ENCODE peak calls at places on chromosomes 7 and 10, in ten cellular contexts. M, W, I, R, V, Q, E, L, X and N are unnamed samples.

GRCh38 chr10:28677889-28678686 is 767 bp downstream of the BAMBI start:
- DNase-seq in M (no peak), W (no peak), I (peak), R (peak), V (no peak), Q (peak), E (no peak), L (peak), X (peak), N (peak)

GRCh38 chr7:112986256-112987031 is 100.2 kb downstream of the GPR85 start:
- DNase-seq in M (no peak), W (no peak), I (no peak), R (no peak), V (no peak), Q (no peak), E (peak), L (peak), X (no peak), N (peak)

GRCh38 chr10:61869772-61870520 is 31.6 kb upstream of the ARID5B start:
- DNase-seq in M (no peak), W (no peak), I (no peak), R (no peak), V (no peak), Q (no peak), E (peak), L (peak), X (no peak), N (peak)

GRCh38 chr10:22853906-22854447 is 73.9 kb upstream of the ARMC3 start:
- DNase-seq in M (no peak), W (no peak), I (no peak), R (no peak), V (no peak), Q (no peak), E (peak), L (no peak), X (no peak), N (peak)

GRCh38 chr10:118914626-118915025 is 114.9 kb upstream of the NANOS1 start:
- DNase-seq in M (no peak), W (no peak), I (no peak), R (no peak), V (no peak), Q (no peak), E (no peak), L (no peak), X (no peak), N (no peak)

GRCh38 chr7:36210542-36210941 is 57.5 kb downstream of the EEPD1 start:
- DNase-seq in M (no peak), W (no peak), I (no peak), R (no peak), V (no peak), Q (no peak), E (peak), L (no peak), X (no peak), N (no peak)

GRCh38 chr10:42981358-42982236 is 95.3 kb upstream of the RET start:
- DNase-seq in M (no peak), W (no peak), I (peak), R (peak), V (no peak), Q (no peak), E (no peak), L (no peak), X (peak), N (no peak)

GRCh38 chr7:149381245-149381644 is 79.6 kb downstream of the ZNF777 start:
- DNase-seq in M (no peak), W (no peak), I (no peak), R (no peak), V (no peak), Q (peak), E (no peak), L (no peak), X (no peak), N (no peak)

GRCh38 chr7:24922099-24922773 is 57.7 kb downstream of the OSBPL3 start:
- DNase-seq in M (no peak), W (no peak), I (no peak), R (no peak), V (no peak), Q (no peak), E (no peak), L (no peak), X (no peak), N (peak)

GRCh38 chr7:145893925-145894535 is 222.6 kb upstream of the CNTNAP2 start:
- DNase-seq in M (no peak), W (no peak), I (no peak), R (no peak), V (no peak), Q (no peak), E (no peak), L (no peak), X (no peak), N (no peak)

GRCh38 chr7:147894271-147894670 is 696.3 kb upstream of the C7orf33 start:
- DNase-seq in M (no peak), W (no peak), I (no peak), R (no peak), V (no peak), Q (no peak), E (no peak), L (no peak), X (no peak), N (peak)

GRCh38 chr7:19069842-19070241 is 47.6 kb downstream of the TWIST1 start:
- DNase-seq in M (peak), W (no peak), I (no peak), R (no peak), V (no peak), Q (no peak), E (peak), L (peak), X (no peak), N (no peak)

GRCh38 chr7:144391823-144392255 is 11.7 kb downstream of the NOBOX start:
- DNase-seq in M (peak), W (no peak), I (peak), R (no peak), V (peak), Q (peak), E (peak), L (peak), X (no peak), N (peak)

GRCh38 chr7:155470186-155470487 is 12.2 kb downstream of the EN2 start:
- DNase-seq in M (no peak), W (no peak), I (no peak), R (no peak), V (no peak), Q (no peak), E (no peak), L (no peak), X (no peak), N (no peak)

GRCh38 chr7:100964630-100965029 is 4.7 kb upstream of the MUC12 start:
- DNase-seq in M (no peak), W (no peak), I (no peak), R (no peak), V (no peak), Q (no peak), E (no peak), L (no peak), X (no peak), N (no peak)

GRCh38 chr10:90964781-90965462 is 44.0 kb upstream of the ANKRD1 start:
- DNase-seq in M (no peak), W (no peak), I (no peak), R (no peak), V (no peak), Q (no peak), E (no peak), L (no peak), X (no peak), N (peak)

GRCh38 chr7:17849504-17849903 is 90.8 kb downstream of the SNX13 start:
- DNase-seq in M (no peak), W (no peak), I (no peak), R (no peak), V (no peak), Q (no peak), E (peak), L (no peak), X (no peak), N (peak)

GRCh38 chr7:2503056-2503941 is 16.3 kb upstream of the LFNG start:
- DNase-seq in M (no peak), W (no peak), I (no peak), R (no peak), V (no peak), Q (no peak), E (no peak), L (no peak), X (no peak), N (peak)

GRCh38 chr10:62582804-62583208 is 208.6 kb downstream of the ZNF365 start:
- DNase-seq in M (no peak), W (no peak), I (peak), R (peak), V (no peak), Q (no peak), E (peak), L (peak), X (no peak), N (peak)

GRCh38 chr7:5517057-5517456 is 93.4 kb upstream of the TNRC18 start:
- DNase-seq in M (no peak), W (no peak), I (no peak), R (no peak), V (no peak), Q (no peak), E (no peak), L (no peak), X (no peak), N (no peak)

GRCh38 chr10:34102237-34102673 is 712.8 kb downstream of the PARD3 start:
- DNase-seq in M (no peak), W (peak), I (peak), R (peak), V (no peak), Q (no peak), E (peak), L (peak), X (no peak), N (peak)

GRCh38 chr10:77661674-77662073 is 24.1 kb upstream of the KCNMA1 start:
- DNase-seq in M (no peak), W (no peak), I (no peak), R (no peak), V (no peak), Q (no peak), E (no peak), L (no peak), X (no peak), N (no peak)

GRCh38 chr7:20280475-20281351 is 50.0 kb upstream of the ITGB8 start:
- DNase-seq in M (no peak), W (no peak), I (no peak), R (no peak), V (no peak), Q (no peak), E (peak), L (peak), X (no peak), N (peak)

GRCh38 chr7:105648561-105649401 is 67.5 kb upstream of the EFCAB10 start:
- DNase-seq in M (peak), W (no peak), I (no peak), R (no peak), V (no peak), Q (no peak), E (no peak), L (peak), X (peak), N (peak)

GRCh38 chr7:140726304-140726703 is 29.8 kb downstream of the NDUFB2 start:
- DNase-seq in M (peak), W (no peak), I (no peak), R (no peak), V (no peak), Q (peak), E (peak), L (peak), X (no peak), N (peak)

GRCh38 chr7:139457153-139457946 is 26.1 kb downstream of the KLRG2 start:
- DNase-seq in M (peak), W (no peak), I (no peak), R (no peak), V (no peak), Q (no peak), E (peak), L (peak), X (no peak), N (peak)

GRCh38 chr7:82445226-82445625 is 1.6 kb upstream of the CACNA2D1 start:
- DNase-seq in M (no peak), W (no peak), I (no peak), R (no peak), V (no peak), Q (no peak), E (no peak), L (no peak), X (no peak), N (no peak)

GRCh38 chr7:82442492-82443043 is 1.0 kb downstream of the CACNA2D1 start:
- DNase-seq in M (peak), W (no peak), I (no peak), R (no peak), V (peak), Q (no peak), E (peak), L (peak), X (no peak), N (peak)

GRCh38 chr7:82443801-82444219 is 233 bp upstream of the CACNA2D1 start:
- DNase-seq in M (peak), W (peak), I (peak), R (peak), V (no peak), Q (no peak), E (peak), L (peak), X (peak), N (peak)

GRCh38 chr7:82443044-82443800 is at the start of gene CACNA2D1:
- DNase-seq in M (no peak), W (no peak), I (peak), R (peak), V (peak), Q (no peak), E (no peak), L (no peak), X (no peak), N (no peak)

GRCh38 chr7:82444220-82445049 is 858 bp upstream of the CACNA2D1 start:
- DNase-seq in M (peak), W (no peak), I (no peak), R (no peak), V (peak), Q (no peak), E (no peak), L (peak), X (no peak), N (no peak)
- TF ChIP-seq CTCF in M (peak), W (no peak), I (no peak), R (peak), V (peak), Q (no peak), E (no peak), L (no peak), X (no peak), N (no peak)

DNA sequence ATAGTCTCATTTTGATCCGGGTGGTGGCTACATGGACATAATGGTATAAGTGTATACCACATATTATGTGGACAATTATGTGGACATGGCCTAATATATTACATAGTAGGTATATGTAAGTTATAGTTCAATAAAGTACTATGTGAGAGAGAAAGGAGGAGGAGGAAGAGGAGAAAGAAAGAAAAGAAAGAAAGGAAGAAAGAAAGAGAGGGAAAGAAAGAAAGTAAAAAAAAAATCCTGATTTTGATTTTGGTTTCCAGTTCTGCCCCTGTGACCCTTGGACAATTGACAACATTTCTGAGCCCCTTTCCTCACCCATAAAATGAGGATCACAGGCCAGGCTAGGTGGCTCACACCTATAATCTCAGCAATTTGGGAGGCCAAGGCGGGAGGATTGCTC is 42.2 kb upstream of the VCL start:
- DNase-seq in M (no peak), W (no peak), I (no peak), R (no peak), V (no peak), Q (no peak), E (no peak), L (no peak), X (no peak), N (no peak)
- TF ChIP-seq CTCF in M (no peak), W (no peak), I (no peak), R (no peak), V (no peak), Q (no peak), E (no peak), L (no peak), X (no peak), N (no peak)

DNA sequence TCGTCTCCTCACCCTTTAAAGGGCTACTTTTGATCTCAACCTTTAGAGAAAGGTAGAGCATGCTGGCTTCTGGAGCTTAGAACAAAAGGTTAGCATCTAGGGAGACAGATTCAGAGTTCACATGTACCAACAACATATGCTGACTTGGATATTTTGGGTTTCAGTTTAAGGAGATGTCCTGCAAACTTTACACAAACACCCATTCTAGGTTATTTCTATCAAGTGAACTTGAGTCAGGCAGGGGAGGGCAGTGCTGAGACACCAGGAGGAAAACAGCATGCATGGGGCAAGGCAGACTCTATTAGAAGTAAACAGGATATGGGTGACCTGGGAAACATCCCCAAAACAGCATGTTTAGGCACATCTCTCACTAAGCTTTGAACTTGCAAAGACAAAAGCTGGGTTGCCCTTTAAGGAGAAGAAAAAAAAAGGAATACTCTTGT is 43.8 kb downstream of the ARL4A start:
- DNase-seq in M (peak), W (no peak), I (no peak), R (no peak), V (no peak), Q (no peak), E (peak), L (peak), X (no peak), N (peak)
- TF ChIP-seq CTCF in M (no peak), W (no peak), I (no peak), R (peak), V (peak), Q (no peak), E (peak), L (peak), X (peak), N (peak)

DNA sequence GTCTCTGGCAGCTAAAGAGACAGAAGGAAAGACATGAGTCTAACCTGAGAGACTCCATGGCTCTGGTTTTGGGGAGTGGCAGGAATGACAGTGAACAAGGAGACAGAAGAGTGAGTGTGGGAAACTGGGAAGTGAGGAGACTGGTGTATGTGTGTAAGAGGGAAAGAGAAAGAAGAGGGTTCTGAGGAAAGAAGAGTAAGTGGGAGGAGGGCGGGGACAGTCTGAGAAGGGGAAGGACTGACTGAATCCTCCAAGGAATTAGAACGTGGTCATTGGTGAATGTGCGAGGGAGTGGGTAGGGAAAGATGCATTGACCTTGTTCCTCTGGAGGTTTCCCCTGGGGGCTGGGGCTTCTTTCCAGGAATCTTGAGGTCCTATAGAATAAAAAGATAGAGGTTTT is 26.6 kb downstream of the WNT8B start:
- DNase-seq in M (no peak), W (no peak), I (no peak), R (no peak), V (no peak), Q (no peak), E (no peak), L (no peak), X (no peak), N (no peak)
- TF ChIP-seq CTCF in M (no peak), W (no peak), I (no peak), R (no peak), V (no peak), Q (no peak), E (no peak), L (no peak), X (no peak), N (no peak)

DNA sequence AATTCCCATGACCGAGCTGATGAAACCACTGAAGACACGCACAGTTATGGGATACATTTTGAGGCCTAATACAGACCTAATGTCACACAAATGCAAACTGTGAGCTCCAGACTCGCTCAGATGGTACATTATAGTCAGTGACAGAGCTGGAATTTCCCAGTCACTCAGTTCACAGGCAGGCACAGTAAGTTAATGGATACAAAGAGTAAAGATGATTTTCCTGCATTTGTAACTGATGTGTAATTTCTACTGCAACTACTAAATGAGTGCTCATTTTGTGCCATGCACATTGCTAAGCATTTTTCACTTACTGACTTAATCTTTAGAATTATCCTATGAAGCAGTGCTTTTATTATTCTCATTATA is 56.5 kb downstream of the ENO4 start:
- DNase-seq in M (no peak), W (no peak), I (no peak), R (no peak), V (no peak), Q (no peak), E (no peak), L (no peak), X (no peak), N (no peak)
- TF ChIP-seq CTCF in M (no peak), W (no peak), I (no peak), R (no peak), V (no peak), Q (no peak), E (no peak), L (no peak), X (no peak), N (no peak)

DNA sequence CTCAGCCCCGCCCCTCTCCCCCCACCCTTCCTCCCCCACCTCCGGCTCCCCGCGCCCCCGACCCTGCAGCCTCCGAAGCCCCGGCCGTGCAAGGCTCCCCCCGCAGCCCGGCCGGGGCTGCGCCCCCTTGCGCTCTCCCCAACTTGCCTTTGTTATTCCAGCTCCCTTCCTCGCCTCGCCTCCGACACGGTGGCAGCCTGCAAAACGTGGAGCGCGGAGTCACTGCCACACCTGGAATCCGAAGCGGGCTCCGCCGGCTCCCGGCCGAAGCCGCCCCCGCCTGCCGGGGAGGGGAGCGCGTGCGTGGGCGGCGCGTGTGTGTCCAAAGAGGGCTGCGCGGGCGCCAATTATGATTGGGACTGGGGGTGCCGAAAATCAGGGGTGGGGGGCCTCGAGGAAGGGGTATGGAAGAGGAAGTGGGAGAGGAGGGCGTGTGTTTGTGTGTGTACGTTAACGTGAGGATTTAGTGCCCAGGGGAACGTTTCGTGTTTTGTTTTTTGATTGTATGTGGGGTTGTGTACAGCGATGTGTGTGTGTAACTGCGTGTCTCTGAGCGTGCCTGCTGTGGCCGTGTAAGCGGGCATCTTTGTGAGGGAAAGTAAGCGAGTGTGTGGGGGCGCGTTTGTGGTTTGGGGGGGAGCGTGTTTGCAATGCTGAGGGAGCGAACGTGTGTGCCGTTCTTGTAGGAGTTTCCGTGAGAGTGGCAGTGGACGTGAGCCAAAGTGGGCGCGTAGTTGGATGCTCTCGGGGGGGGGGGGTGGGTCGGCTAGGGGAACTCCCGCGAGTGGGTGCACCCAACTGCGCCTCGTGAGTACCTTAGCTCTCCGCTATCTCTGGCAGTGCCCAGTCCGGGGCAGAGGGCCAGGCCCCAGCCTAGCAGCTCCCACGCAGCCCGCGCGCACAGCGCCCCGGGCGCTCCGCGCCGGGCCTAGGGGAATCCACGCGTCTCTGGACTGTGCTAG is 1.2 kb upstream of the ZMIZ1 start:
- DNase-seq in M (peak), W (peak), I (peak), R (peak), V (no peak), Q (peak), E (peak), L (peak), X (peak), N (peak)
- TF ChIP-seq CTCF in M (no peak), W (no peak), I (peak), R (no peak), V (no peak), Q (peak), E (peak), L (peak), X (peak), N (no peak)